ENCODE peak calls at places on chromosomes 4 and X, in four cellular contexts. K is mesothelial cell of epicardium, Y is GM13977, S is brain microvascular endothelial cell. O is an unnamed sample.

GRCh38 chr4:7755529-7755928 is 184.1 kb downstream of the AFAP1 start:
- DNase-seq in K (no peak), Y (no peak), S (no peak), O (no peak)

GRCh38 chr4:80142396-80143304 is 54.7 kb upstream of the PRDM8 start:
- DNase-seq in K (no peak), Y (no peak), S (no peak), O (no peak)

GRCh38 chr4:8647094-8647570 is 54.6 kb downstream of the CPZ start:
- DNase-seq in K (peak), Y (no peak), S (no peak), O (no peak)

GRCh38 chr4:38409852-38410251 is 254.1 kb upstream of the KLF3 start:
- DNase-seq in K (no peak), Y (no peak), S (no peak), O (no peak)

GRCh38 chr4:15034071-15034764 is 31.9 kb downstream of the CPEB2 start:
- DNase-seq in K (no peak), Y (no peak), S (peak), O (no peak)

GRCh38 chr4:109998867-109999303 is 86.2 kb downstream of the EGF start:
- DNase-seq in K (no peak), Y (peak), S (peak), O (no peak)

GRCh38 chr4:146342600-146343192 is 128.4 kb downstream of the REELD1 start:
- DNase-seq in K (no peak), Y (peak), S (peak), O (no peak)

GRCh38 chr4:53103489-53103888 is 241.4 kb downstream of the RASL11B start:
- DNase-seq in K (no peak), Y (no peak), S (no peak), O (no peak)

GRCh38 chrX:42751573-42751972 is 26.4 kb downstream of the PPP1R2C start:
- DNase-seq in K (no peak), Y (no peak), S (peak), O (no peak)

GRCh38 chr4:88843067-88843723 is 145.6 kb upstream of the NAP1L5 start:
- DNase-seq in K (no peak), Y (no peak), S (no peak), O (no peak)

GRCh38 chr4:26431461-26432165 is 58.7 kb downstream of the CCKAR start:
- DNase-seq in K (no peak), Y (no peak), S (no peak), O (no peak)

GRCh38 chrX:121496966-121497365 is 449.6 kb downstream of the GLUD2 start:
- DNase-seq in K (no peak), Y (no peak), S (no peak), O (no peak)

GRCh38 chr4:83658806-83659205 is 122.9 kb downstream of the GPAT3 start:
- DNase-seq in K (no peak), Y (no peak), S (peak), O (no peak)

GRCh38 chrX:129825746-129826505 is 17.8 kb downstream of the ZDHHC9 start:
- DNase-seq in K (no peak), Y (no peak), S (no peak), O (no peak)

GRCh38 chrX:100924370-100924769 is 4.3 kb downstream of the XKRX start:
- DNase-seq in K (no peak), Y (no peak), S (no peak), O (no peak)
- TF ChIP-seq CTCF in K (no peak), Y (no peak), S (no peak), O (no peak)

DNA sequence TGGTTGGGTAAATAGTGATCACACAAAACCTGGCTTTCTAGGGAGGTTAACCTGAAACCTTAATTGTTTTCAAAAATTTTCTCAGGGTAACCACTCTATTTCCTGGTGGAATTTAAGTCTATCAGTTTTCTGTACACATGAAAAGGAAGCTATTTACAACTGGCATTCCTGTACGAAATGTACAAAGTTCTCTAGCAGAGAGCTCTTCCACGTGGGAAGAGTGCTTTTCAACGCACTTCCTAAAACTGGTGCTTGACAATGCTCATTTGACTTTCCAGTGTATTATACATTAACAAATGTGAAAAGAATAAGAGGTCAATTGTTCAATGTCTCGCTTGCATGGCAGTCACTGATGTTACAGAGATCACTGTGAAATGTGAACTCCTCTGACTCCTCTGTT is 2.8 kb upstream of the SOD3 start:
- DNase-seq in K (no peak), Y (no peak), S (no peak), O (no peak)
- TF ChIP-seq CTCF in K (no peak), Y (no peak), S (no peak), O (no peak)

GRCh38 chrX:150148749-150149672 is 210.7 kb upstream of the EOLA2 start:
- DNase-seq in K (no peak), Y (no peak), S (no peak), O (no peak)

GRCh38 chrX:150143721-150144440 is 205.6 kb upstream of the EOLA2 start:
- DNase-seq in K (no peak), Y (no peak), S (no peak), O (no peak)

GRCh38 chrX:150150780-150151125 is 212.4 kb upstream of the MAMLD1 start:
- DNase-seq in K (no peak), Y (no peak), S (no peak), O (no peak)

GRCh38 chrX:150150081-150150779 is 211.9 kb upstream of the EOLA2 start:
- DNase-seq in K (no peak), Y (no peak), S (no peak), O (no peak)

DNA sequence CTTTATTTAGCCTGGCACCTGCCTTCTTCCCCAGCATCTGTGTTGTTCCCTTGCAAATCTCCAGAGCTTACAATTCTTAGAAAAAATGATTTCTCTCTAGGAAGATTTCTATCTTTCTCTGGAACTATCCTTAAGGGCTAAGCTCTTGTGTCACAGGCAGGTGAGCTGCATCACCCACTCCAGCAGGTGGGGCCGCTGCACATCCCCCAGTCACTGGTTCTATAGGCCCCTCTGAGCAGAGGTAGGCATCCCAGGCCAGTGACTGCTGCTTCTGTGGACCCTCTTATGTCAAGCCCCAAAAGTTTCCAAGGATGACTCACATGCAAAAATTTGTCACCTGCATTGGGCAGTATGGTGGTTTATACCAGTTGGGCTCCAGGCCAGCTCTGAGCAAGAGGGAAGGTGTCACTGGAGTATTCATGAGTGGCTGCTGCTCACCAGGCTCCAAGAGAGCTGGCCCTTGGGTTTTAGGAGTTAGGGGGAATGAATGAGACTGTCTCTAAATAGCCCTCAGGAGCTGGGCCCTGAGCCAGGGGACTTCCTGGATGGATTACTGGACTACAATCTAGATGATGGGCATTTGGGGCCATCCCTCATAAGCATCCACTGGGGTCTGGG is 208.1 kb upstream of the EOLA2 start:
- DNase-seq in K (no peak), Y (no peak), S (no peak), O (no peak)
- TF ChIP-seq CTCF in K (no peak), Y (no peak), S (no peak), O (no peak)

GRCh38 chr4:3436048-3436797 is 5.5 kb upstream of the HGFAC start:
- DNase-seq in K (no peak), Y (no peak), S (no peak), O (no peak)
- TF ChIP-seq CTCF in K (no peak), Y (no peak), S (no peak), O (no peak)

DNA sequence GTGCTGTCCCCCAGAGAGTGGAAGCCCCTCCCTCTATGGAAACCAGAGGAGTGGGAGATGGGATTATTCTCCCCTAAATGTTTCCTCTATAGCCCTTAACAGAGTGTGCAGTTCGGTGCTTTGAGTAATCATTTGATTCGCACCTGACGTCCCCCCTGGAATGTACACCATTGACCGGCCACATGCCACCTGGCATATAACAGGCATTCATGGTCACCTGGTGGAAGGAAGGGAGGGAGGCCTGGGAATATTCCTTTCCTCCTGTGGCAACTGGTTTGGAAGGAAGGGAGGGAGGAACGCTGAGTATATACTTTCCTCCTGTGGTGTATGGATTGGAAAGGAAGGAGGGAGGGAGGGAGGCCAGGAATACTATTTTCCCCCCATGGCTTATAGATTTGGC is 77.2 kb downstream of the CRMP1 start:
- DNase-seq in K (no peak), Y (no peak), S (no peak), O (no peak)
- TF ChIP-seq CTCF in K (no peak), Y (no peak), S (no peak), O (no peak)

DNA sequence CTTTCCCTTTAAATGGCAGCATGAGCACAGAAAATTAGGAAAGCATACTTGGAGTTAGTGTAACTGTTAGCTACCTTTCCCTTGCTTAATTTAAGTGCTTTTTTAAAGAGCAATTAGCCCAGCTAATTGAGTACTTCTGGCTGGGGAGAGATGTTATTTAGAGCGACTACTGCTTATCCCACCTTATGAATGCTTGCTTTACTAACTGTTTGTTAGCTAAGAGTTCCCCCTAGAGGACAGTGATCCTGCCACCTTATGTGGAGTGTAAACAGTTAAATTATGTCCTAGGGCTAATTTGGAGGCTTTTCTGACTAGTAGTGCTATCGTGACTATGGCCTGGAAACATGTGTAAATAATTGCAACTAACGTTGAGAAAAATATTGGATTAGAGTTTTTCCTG is 909.4 kb downstream of the FSTL5 start:
- DNase-seq in K (no peak), Y (no peak), S (no peak), O (no peak)
- TF ChIP-seq CTCF in K (no peak), Y (peak), S (no peak), O (no peak)

DNA sequence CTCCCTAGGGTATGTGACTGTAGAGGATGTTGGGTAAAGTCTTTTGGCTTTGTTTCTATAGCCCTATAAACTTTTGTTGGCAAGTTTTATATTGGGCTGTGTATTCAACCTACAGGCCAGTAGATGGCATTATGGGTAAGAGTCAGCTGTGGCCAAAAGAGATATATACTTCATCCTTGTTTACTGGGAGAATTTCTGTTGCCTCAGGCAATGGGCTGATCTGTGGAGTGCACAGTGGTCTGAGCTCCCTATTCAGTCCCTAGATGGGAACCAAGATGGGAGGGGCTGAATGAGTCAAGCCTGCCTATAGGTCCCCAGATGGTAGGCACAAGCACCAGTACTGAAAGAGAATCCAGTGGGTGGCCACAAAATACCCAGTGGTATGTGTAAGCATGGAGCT is 580.6 kb downstream of the EPHA5 start:
- DNase-seq in K (no peak), Y (no peak), S (peak), O (no peak)
- TF ChIP-seq CTCF in K (no peak), Y (peak), S (peak), O (no peak)

O was measured in activated B cell treated with CpG ODN at 0.5 μM for 24 hours.